ENCODE peak calls at places on chromosomes 12 and 14, in eight cellular contexts. M is H54; F is HTR-8/SVneo; A is WERI-Rb-1; I is activated effector memory CD4-positive, alpha-beta T cell treated with Interleukin-2 at 50 U/mL for 16 hours; T is activated T-cell treated with anti-CD3 and anti-CD28 coated beads, Interleukin-2, amount 50 U/mL, for 72 hours; P is NCI-H1105; J is D341Med. Q is an unnamed sample.

GRCh38 chr12:10393291-10393690 is 3.5 kb upstream of the KLRK1 start:
- DNase-seq in M (no peak), F (no peak), A (no peak), I (no peak), T (no peak), P (no peak), J (no peak), Q (no peak)

GRCh38 chr14:70707138-70708038 is 65.7 kb downstream of the TTC9 start:
- DNase-seq in M (peak; percentile 67), F (peak; percentile 75), A (no peak), I (no peak), T (peak; percentile 1), P (no peak), J (no peak), Q (peak; percentile 27)

GRCh38 chr12:115598827-115599226 is 678.7 kb downstream of the MED13L start:
- DNase-seq in M (no peak), F (no peak), A (no peak), I (no peak), T (no peak), P (peak; percentile 73), J (no peak), Q (no peak)

GRCh38 chr12:58893421-58893986 is 26.8 kb downstream of the LRIG3 start:
- DNase-seq in M (no peak), F (no peak), A (no peak), I (no peak), T (no peak), P (no peak), J (no peak), Q (no peak)

GRCh38 chr12:104411826-104412626 is 44.7 kb upstream of the CHST11 start:
- DNase-seq in M (peak; percentile 15), F (peak; percentile 23), A (no peak), I (no peak), T (no peak), P (no peak), J (no peak), Q (no peak)

GRCh38 chr14:104138891-104139459 is 588 bp downstream of the KIF26A start:
- DNase-seq in M (no peak), F (no peak), A (peak; percentile 23), I (no peak), T (no peak), P (no peak), J (peak; percentile 71), Q (no peak)

GRCh38 chr14:33509927-33510535 is 440.8 kb downstream of the EGLN3 start:
- DNase-seq in M (no peak), F (peak; percentile 3), A (no peak), I (no peak), T (no peak), P (no peak), J (no peak), Q (no peak)

GRCh38 chr12:19484738-19485137 is 45.4 kb downstream of the AEBP2 start:
- DNase-seq in M (no peak), F (no peak), A (no peak), I (no peak), T (no peak), P (no peak), J (no peak), Q (no peak)

GRCh38 chr14:93017341-93017797 is 94.4 kb downstream of the CHGA start:
- DNase-seq in M (no peak), F (no peak), A (no peak), I (no peak), T (no peak), P (no peak), J (no peak), Q (no peak)

GRCh38 chr14:22220427-22220826 is 368.6 kb downstream of the DAD1 start:
- DNase-seq in M (no peak), F (no peak), A (no peak), I (no peak), T (no peak), P (no peak), J (no peak), Q (no peak)

GRCh38 chr12:10048531-10048930 is 18.0 kb downstream of the CLEC9A start:
- DNase-seq in M (no peak), F (no peak), A (no peak), I (no peak), T (no peak), P (no peak), J (no peak), Q (no peak)

GRCh38 chr12:130124106-130124505 is 38.2 kb upstream of the FZD10 start:
- DNase-seq in M (no peak), F (no peak), A (no peak), I (no peak), T (no peak), P (no peak), J (no peak), Q (no peak)

GRCh38 chr14:91274796-91275195 is 30.3 kb upstream of the GPR68 start:
- DNase-seq in M (no peak), F (no peak), A (no peak), I (no peak), T (no peak), P (no peak), J (no peak), Q (no peak)

GRCh38 chr12:25130741-25131188 is 64.2 kb downstream of the DNAI7 start:
- DNase-seq in M (no peak), F (no peak), A (no peak), I (no peak), T (no peak), P (peak; percentile 18), J (no peak), Q (peak; percentile 22)

GRCh38 chr14:22291406-22291805 is 297.6 kb downstream of the DAD1 start:
- DNase-seq in M (no peak), F (no peak), A (no peak), I (no peak), T (no peak), P (no peak), J (no peak), Q (no peak)

GRCh38 chr12:68915055-68915454 is 17.9 kb downstream of the CPM start:
- DNase-seq in M (no peak), F (no peak), A (no peak), I (no peak), T (no peak), P (no peak), J (no peak), Q (no peak)

GRCh38 chr14:101087614-101088394 is 184.3 kb upstream of the RTL1 start:
- DNase-seq in M (no peak), F (no peak), A (no peak), I (no peak), T (no peak), P (no peak), J (peak; percentile 6), Q (no peak)

GRCh38 chr12:52005903-52006703 is 643 bp upstream of the TAMALIN start:
- DNase-seq in M (no peak), F (no peak), A (no peak), I (no peak), T (no peak), P (no peak), J (peak; percentile 74), Q (no peak)

GRCh38 chr12:96919510-96920210 is 12.6 kb downstream of the NEDD1 start:
- DNase-seq in M (no peak), F (no peak), A (no peak), I (no peak), T (no peak), P (no peak), J (no peak), Q (no peak)

GRCh38 chr14:91873476-91874265 is 6.3 kb upstream of the TC2N start:
- DNase-seq in M (no peak), F (no peak), A (no peak), I (peak; percentile 75), T (peak; percentile 79), P (no peak), J (no peak), Q (no peak)

GRCh38 chr12:76784600-76785051 is 20.7 kb downstream of the ZDHHC17 start:
- DNase-seq in M (no peak), F (no peak), A (no peak), I (no peak), T (no peak), P (no peak), J (no peak), Q (no peak)

GRCh38 chr12:75985566-75985965 is 46.0 kb downstream of the PHLDA1 start:
- DNase-seq in M (no peak), F (no peak), A (no peak), I (no peak), T (no peak), P (no peak), J (no peak), Q (no peak)

GRCh38 chr12:94596596-94596995 is 53.8 kb downstream of the TMCC3 start:
- DNase-seq in M (no peak), F (no peak), A (no peak), I (no peak), T (no peak), P (peak; percentile 63), J (no peak), Q (no peak)

GRCh38 chr12:46400406-46400805 is 27.8 kb upstream of the SLC38A2 start:
- DNase-seq in M (no peak), F (no peak), A (no peak), I (no peak), T (no peak), P (no peak), J (no peak), Q (no peak)

GRCh38 chr14:20624495-20625070 is 16.9 kb downstream of the OR6S1 start:
- DNase-seq in M (no peak), F (no peak), A (no peak), I (peak; percentile 40), T (peak; percentile 46), P (no peak), J (peak; percentile 38), Q (no peak)

GRCh38 chr12:81128930-81129554 is 51.2 kb downstream of the ACSS3 start:
- DNase-seq in M (peak; percentile 7), F (peak; percentile 10), A (peak; percentile 38), I (no peak), T (no peak), P (peak; percentile 54), J (peak; percentile 53), Q (peak; percentile 22)

GRCh38 chr12:132151145-132151765 is 7.0 kb downstream of the NOC4L start:
- DNase-seq in M (no peak), F (no peak), A (no peak), I (no peak), T (no peak), P (no peak), J (no peak), Q (no peak)